ENCODE peak calls at places on chromosomes 16 and 17, in seven cellular contexts. One of them, this sample, is unnamed.

GRCh38 chr17:2705263-2705662 is 6.3 kb downstream of the CLUH start:
- DNase-seq in sigmoid colon: peak; percentile 51
- DNase-seq in tibial nerve: no peak
- DNase-seq in IMR-90: peak; percentile 84
- DNase-seq in heart left ventricle: no peak
- DNase-seq in uterus: no peak
- DNase-seq in stomach: no peak
- DNase-seq in this sample: peak; percentile 8

GRCh38 chr17:32320847-32321246 is 21.1 kb downstream of the C17orf75 start:
- DNase-seq in sigmoid colon: no peak
- DNase-seq in stomach: no peak
- DNase-seq in tibial nerve: no peak
- DNase-seq in uterus: no peak
- DNase-seq in IMR-90: no peak
- DNase-seq in heart left ventricle: no peak
- DNase-seq in this sample: no peak

GRCh38 chr16:49654425-49654824 is 201.5 kb downstream of the ZNF423 start:
- DNase-seq in IMR-90: no peak
- DNase-seq in uterus: no peak
- DNase-seq in heart left ventricle: no peak
- DNase-seq in stomach: no peak
- DNase-seq in sigmoid colon: no peak
- DNase-seq in tibial nerve: no peak
- DNase-seq in this sample: no peak

GRCh38 chr16:84985079-84986065 is 26.0 kb downstream of the ZDHHC7 start:
- DNase-seq in tibial nerve: no peak
- DNase-seq in heart left ventricle: no peak
- DNase-seq in stomach: no peak
- DNase-seq in uterus: no peak
- DNase-seq in sigmoid colon: no peak
- DNase-seq in IMR-90: peak; percentile 93
- DNase-seq in this sample: no peak

GRCh38 chr17:75778861-75779249 is 5.8 kb upstream of the UNK start:
- DNase-seq in IMR-90: peak; percentile 35
- DNase-seq in tibial nerve: no peak
- DNase-seq in sigmoid colon: no peak
- DNase-seq in stomach: peak; percentile 62
- DNase-seq in uterus: no peak
- DNase-seq in heart left ventricle: no peak
- DNase-seq in this sample: no peak

GRCh38 chr17:32285770-32286517 is 20.3 kb downstream of the RHBDL3 start:
- DNase-seq in uterus: no peak
- DNase-seq in tibial nerve: no peak
- DNase-seq in sigmoid colon: no peak
- DNase-seq in IMR-90: no peak
- DNase-seq in heart left ventricle: no peak
- DNase-seq in stomach: no peak
- DNase-seq in this sample: no peak

GRCh38 chr17:64418506-64419339 is 28.1 kb upstream of the PECAM1 start:
- DNase-seq in stomach: no peak
- DNase-seq in IMR-90: peak; percentile 74
- DNase-seq in sigmoid colon: peak; percentile 41
- DNase-seq in tibial nerve: no peak
- DNase-seq in heart left ventricle: no peak
- DNase-seq in uterus: no peak
- DNase-seq in this sample: no peak

GRCh38 chr17:75950850-75951554 is 10.2 kb upstream of the FBF1 start:
- DNase-seq in sigmoid colon: no peak
- DNase-seq in IMR-90: peak; percentile 18
- DNase-seq in tibial nerve: no peak
- DNase-seq in heart left ventricle: no peak
- DNase-seq in uterus: no peak
- DNase-seq in stomach: no peak
- DNase-seq in this sample: no peak

GRCh38 chr17:61234102-61234750 is 165.4 kb upstream of the TBX2 start:
- DNase-seq in stomach: no peak
- DNase-seq in sigmoid colon: no peak
- DNase-seq in tibial nerve: no peak
- DNase-seq in IMR-90: no peak
- DNase-seq in uterus: no peak
- DNase-seq in heart left ventricle: no peak
- DNase-seq in this sample: no peak

GRCh38 chr17:61505846-61506627 is 53.8 kb downstream of the TBX4 start:
- DNase-seq in sigmoid colon: no peak
- DNase-seq in IMR-90: no peak
- DNase-seq in tibial nerve: no peak
- DNase-seq in uterus: no peak
- DNase-seq in heart left ventricle: no peak
- DNase-seq in stomach: no peak
- DNase-seq in this sample: no peak

GRCh38 chr16:77894054-77894632 is 105.8 kb downstream of the VAT1L start:
- DNase-seq in stomach: no peak
- DNase-seq in IMR-90: no peak
- DNase-seq in sigmoid colon: no peak
- DNase-seq in uterus: no peak
- DNase-seq in tibial nerve: no peak
- DNase-seq in heart left ventricle: no peak
- DNase-seq in this sample: no peak

GRCh38 chr16:49179714-49180330 is 101.8 kb downstream of the CBLN1 start:
- DNase-seq in IMR-90: no peak
- DNase-seq in stomach: no peak
- DNase-seq in tibial nerve: no peak
- DNase-seq in heart left ventricle: no peak
- DNase-seq in sigmoid colon: no peak
- DNase-seq in uterus: no peak
- DNase-seq in this sample: no peak

GRCh38 chr17:1624650-1625049 is 4.0 kb downstream of the SLC43A2 start:
- DNase-seq in IMR-90: no peak
- DNase-seq in stomach: no peak
- DNase-seq in uterus: no peak
- DNase-seq in sigmoid colon: no peak
- DNase-seq in tibial nerve: no peak
- DNase-seq in heart left ventricle: no peak
- DNase-seq in this sample: no peak

GRCh38 chr17:51166987-51167931 is 1.0 kb downstream of the NME2 start:
- DNase-seq in sigmoid colon: no peak
- DNase-seq in heart left ventricle: peak; percentile 46
- DNase-seq in IMR-90: peak; percentile 19
- DNase-seq in uterus: peak; percentile 48
- DNase-seq in stomach: peak; percentile 53
- DNase-seq in tibial nerve: no peak
- DNase-seq in this sample: peak; percentile 50

GRCh38 chr16:82651921-82652601 is 25.3 kb downstream of the CDH13 start:
- DNase-seq in uterus: no peak
- DNase-seq in stomach: no peak
- DNase-seq in heart left ventricle: no peak
- DNase-seq in sigmoid colon: peak; percentile 9
- DNase-seq in IMR-90: no peak
- DNase-seq in tibial nerve: no peak
- DNase-seq in this sample: no peak

GRCh38 chr16:57245472-57246113 is 534 bp downstream of the ARL2BP start:
- DNase-seq in uterus: no peak
- DNase-seq in IMR-90: no peak
- DNase-seq in heart left ventricle: peak; percentile 49
- DNase-seq in stomach: peak; percentile 40
- DNase-seq in tibial nerve: peak; percentile 39
- DNase-seq in sigmoid colon: peak; percentile 74
- DNase-seq in this sample: no peak

GRCh38 chr17:67491009-67491677 is 114.1 kb downstream of the PITPNC1 start:
- DNase-seq in uterus: peak; percentile 79
- DNase-seq in tibial nerve: peak; percentile 80
- DNase-seq in sigmoid colon: peak; percentile 98
- DNase-seq in IMR-90: peak; percentile 98
- DNase-seq in stomach: peak; percentile 67
- DNase-seq in heart left ventricle: peak; percentile 86
- DNase-seq in this sample: peak; percentile 91

GRCh38 chr17:21573961-21574610 is 118.2 kb upstream of the KCNJ18 start:
- DNase-seq in uterus: peak; percentile 72
- DNase-seq in heart left ventricle: peak; percentile 69
- DNase-seq in IMR-90: peak; percentile 68
- DNase-seq in stomach: peak; percentile 54
- DNase-seq in tibial nerve: peak; percentile 26
- DNase-seq in sigmoid colon: peak; percentile 85
- DNase-seq in this sample: peak; percentile 76

GRCh38 chr16:54630284-54630967 is 300.2 kb upstream of the IRX5 start:
- DNase-seq in IMR-90: no peak
- DNase-seq in uterus: no peak
- DNase-seq in sigmoid colon: no peak
- DNase-seq in heart left ventricle: no peak
- DNase-seq in tibial nerve: no peak
- DNase-seq in stomach: no peak
- DNase-seq in this sample: no peak

GRCh38 chr17:5638596-5638995 is 54.3 kb upstream of the NLRP1 start:
- DNase-seq in uterus: no peak
- DNase-seq in stomach: no peak
- DNase-seq in sigmoid colon: no peak
- DNase-seq in heart left ventricle: no peak
- DNase-seq in IMR-90: no peak
- DNase-seq in tibial nerve: no peak
- DNase-seq in this sample: no peak

GRCh38 chr16:28103516-28104170 is 40.1 kb upstream of the GSG1L start:
- DNase-seq in IMR-90: no peak
- DNase-seq in uterus: no peak
- DNase-seq in tibial nerve: no peak
- DNase-seq in sigmoid colon: no peak
- DNase-seq in heart left ventricle: no peak
- DNase-seq in stomach: no peak
- DNase-seq in this sample: no peak

GRCh38 chr16:84931506-84931905 is 79.8 kb downstream of the ZDHHC7 start:
- DNase-seq in sigmoid colon: no peak
- DNase-seq in uterus: peak; percentile 19
- DNase-seq in heart left ventricle: no peak
- DNase-seq in IMR-90: peak; percentile 38
- DNase-seq in stomach: no peak
- DNase-seq in tibial nerve: no peak
- DNase-seq in this sample: no peak

GRCh38 chr17:80859004-80859941 is 132.4 kb upstream of the CHMP6 start:
- DNase-seq in tibial nerve: peak; percentile 67
- DNase-seq in IMR-90: peak; percentile 97
- DNase-seq in uterus: peak; percentile 83
- DNase-seq in stomach: peak; percentile 75
- DNase-seq in sigmoid colon: peak; percentile 94
- DNase-seq in heart left ventricle: peak; percentile 71
- DNase-seq in this sample: peak; percentile 90

GRCh38 chr16:85294810-85295508 is 182.7 kb upstream of the CIBAR2 start:
- DNase-seq in heart left ventricle: no peak
- DNase-seq in uterus: no peak
- DNase-seq in IMR-90: no peak
- DNase-seq in stomach: no peak
- DNase-seq in sigmoid colon: no peak
- DNase-seq in tibial nerve: no peak
- DNase-seq in this sample: no peak

GRCh38 chr16:26532456-26532855 is 534.3 kb upstream of the C16orf82 start:
- DNase-seq in stomach: no peak
- DNase-seq in IMR-90: no peak
- DNase-seq in heart left ventricle: no peak
- DNase-seq in sigmoid colon: no peak
- DNase-seq in uterus: no peak
- DNase-seq in tibial nerve: no peak
- DNase-seq in this sample: no peak

GRCh38 chr16:2811703-2812471 is 5.2 kb upstream of the PRSS21 start:
- DNase-seq in IMR-90: no peak
- DNase-seq in stomach: no peak
- DNase-seq in uterus: no peak
- DNase-seq in heart left ventricle: no peak
- DNase-seq in sigmoid colon: peak; percentile 56
- DNase-seq in tibial nerve: no peak
- DNase-seq in this sample: no peak

GRCh38 chr17:17628388-17629008 is 37.0 kb upstream of the PEMT start:
- DNase-seq in IMR-90: no peak
- DNase-seq in uterus: no peak
- DNase-seq in heart left ventricle: no peak
- DNase-seq in stomach: peak; percentile 46
- DNase-seq in tibial nerve: no peak
- DNase-seq in sigmoid colon: no peak
- DNase-seq in this sample: no peak

GRCh38 chr16:2159052-2159838 is 3.7 kb downstream of the TRAF7 start:
- DNase-seq in sigmoid colon: peak; percentile 94
- DNase-seq in heart left ventricle: no peak
- DNase-seq in uterus: peak; percentile 71
- DNase-seq in IMR-90: peak; percentile 59
- DNase-seq in tibial nerve: peak; percentile 64
- DNase-seq in stomach: peak; percentile 82
- DNase-seq in this sample: peak; percentile 70

GRCh38 chr17:78231991-78232759 is 744 bp downstream of the TMEM235 start:
- DNase-seq in uterus: no peak
- DNase-seq in IMR-90: no peak
- DNase-seq in sigmoid colon: no peak
- DNase-seq in stomach: no peak
- DNase-seq in heart left ventricle: no peak
- DNase-seq in tibial nerve: no peak
- DNase-seq in this sample: no peak

GRCh38 chr17:40458001-40458791 is 14.9 kb downstream of the IGFBP4 start:
- DNase-seq in stomach: peak; percentile 62
- DNase-seq in tibial nerve: no peak
- DNase-seq in heart left ventricle: no peak
- DNase-seq in IMR-90: peak; percentile 84
- DNase-seq in uterus: peak; percentile 63
- DNase-seq in sigmoid colon: peak; percentile 82
- DNase-seq in this sample: peak; percentile 76
- TF ChIP-seq POLR2A in stomach: no peak
- TF ChIP-seq POLR2A in tibial nerve: no peak
- TF ChIP-seq POLR2A in heart left ventricle: no peak
- TF ChIP-seq POLR2A in IMR-90: peak; percentile 42
- TF ChIP-seq POLR2A in uterus: no peak
- TF ChIP-seq POLR2A in sigmoid colon: no peak
- TF ChIP-seq POLR2A in this sample: no peak

GRCh38 chr17:42133461-42134041 is 10.9 kb downstream of the HSPB9 start:
- DNase-seq in sigmoid colon: no peak
- DNase-seq in stomach: no peak
- DNase-seq in heart left ventricle: no peak
- DNase-seq in IMR-90: no peak
- DNase-seq in tibial nerve: no peak
- DNase-seq in uterus: no peak
- DNase-seq in this sample: no peak
- H3K27ac ChIP-seq in sigmoid colon: peak overlapping the region; percentile 32
- H3K27ac ChIP-seq in stomach: peak overlapping the region; percentile 84
- H3K27ac ChIP-seq in heart left ventricle: peak overlapping the region; percentile 89
- H3K27ac ChIP-seq in IMR-90: no peak overlapping the region
- H3K27ac ChIP-seq in tibial nerve: no peak overlapping the region
- H3K27ac ChIP-seq in uterus: peak overlapping the region; percentile 14
- H3K27ac ChIP-seq in this sample: no peak overlapping the region

DNA sequence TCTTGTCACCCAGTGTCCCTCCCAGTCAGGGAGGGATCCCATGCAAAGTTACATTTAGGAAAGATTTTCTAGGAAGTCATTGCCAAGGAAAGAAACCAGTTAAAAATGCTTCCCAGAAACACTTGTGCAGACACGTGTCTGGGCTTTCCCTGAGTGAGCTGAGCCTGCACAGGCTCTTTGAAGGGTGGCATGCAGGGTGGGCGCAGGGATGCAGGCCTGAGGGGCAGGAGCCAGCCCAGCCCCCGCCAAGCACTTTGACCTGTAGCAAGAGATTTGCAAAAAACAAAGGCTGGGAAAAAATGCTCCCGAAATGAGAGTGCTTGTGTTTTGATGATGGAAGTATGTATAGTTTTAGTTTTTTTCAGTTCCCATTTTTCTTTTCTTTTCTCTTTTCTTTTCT is 52.4 kb downstream of the B9D1 start:
- DNase-seq in IMR-90: no peak
- DNase-seq in stomach: no peak
- DNase-seq in tibial nerve: no peak
- DNase-seq in uterus: no peak
- DNase-seq in sigmoid colon: peak; percentile 14
- DNase-seq in heart left ventricle: no peak
- DNase-seq in this sample: no peak
- H3K4me1 ChIP-seq in IMR-90: peaks cover 5% of the 10 kb centered on the region
- H3K4me1 ChIP-seq in stomach: peaks cover 18% of the 10 kb centered on the region
- H3K4me1 ChIP-seq in tibial nerve: peaks cover 69% of the 10 kb centered on the region
- H3K4me1 ChIP-seq in uterus: no peaks in the 10 kb centered on the region
- H3K4me1 ChIP-seq in sigmoid colon: peaks cover 26% of the 10 kb centered on the region
- H3K4me1 ChIP-seq in heart left ventricle: peaks cover 54% of the 10 kb centered on the region
- H3K4me1 ChIP-seq in this sample: no peaks in the 10 kb centered on the region

GRCh38 chr17:69947027-69947759 is 127.8 kb upstream of the KCNJ16 start:
- DNase-seq in IMR-90: peak; percentile 28
- DNase-seq in stomach: no peak
- DNase-seq in tibial nerve: no peak
- DNase-seq in uterus: no peak
- DNase-seq in sigmoid colon: no peak
- DNase-seq in heart left ventricle: no peak
- DNase-seq in this sample: no peak
- TF ChIP-seq POLR2A in IMR-90: no peak
- TF ChIP-seq POLR2A in stomach: no peak
- TF ChIP-seq POLR2A in tibial nerve: no peak
- TF ChIP-seq POLR2A in uterus: no peak
- TF ChIP-seq POLR2A in sigmoid colon: no peak
- TF ChIP-seq POLR2A in heart left ventricle: no peak
- TF ChIP-seq POLR2A in this sample: no peak